ENCODE peak calls at places on chromosomes 13 and 19, in seven cellular contexts. One of them, this sample, is unnamed.

GRCh38 chr13:75715598-75716523 is 79.7 kb downstream of the LMO7 start:
- DNase-seq in H1: no peak
- DNase-seq in WTC11: no peak
- DNase-seq in K562: no peak
- DNase-seq in A549: no peak
- DNase-seq in HepG2: no peak
- DNase-seq in SK-N-SH: no peak
- DNase-seq in this sample: peak

GRCh38 chr19:6099633-6100032 is 10.7 kb downstream of the RFX2 start:
- DNase-seq in A549: no peak
- DNase-seq in H1: no peak
- DNase-seq in K562: no peak
- DNase-seq in SK-N-SH: no peak
- DNase-seq in HepG2: no peak
- DNase-seq in WTC11: no peak
- DNase-seq in this sample: no peak

GRCh38 chr19:33394006-33394722 is 20.7 kb downstream of the CEBPG start:
- DNase-seq in K562: no peak
- DNase-seq in A549: no peak
- DNase-seq in H1: no peak
- DNase-seq in HepG2: peak
- DNase-seq in SK-N-SH: no peak
- DNase-seq in WTC11: no peak
- DNase-seq in this sample: no peak

GRCh38 chr13:93882086-93882651 is 597.3 kb downstream of the DCT start:
- DNase-seq in A549: no peak
- DNase-seq in H1: no peak
- DNase-seq in SK-N-SH: no peak
- DNase-seq in WTC11: no peak
- DNase-seq in HepG2: no peak
- DNase-seq in K562: no peak
- DNase-seq in this sample: no peak

GRCh38 chr19:9498183-9498902 is at the start of gene ZNF560:
- DNase-seq in WTC11: peak
- DNase-seq in HepG2: no peak
- DNase-seq in H1: peak
- DNase-seq in K562: peak
- DNase-seq in SK-N-SH: peak
- DNase-seq in A549: no peak
- DNase-seq in this sample: no peak

GRCh38 chr19:16022251-16022650 is 54.0 kb upstream of the TPM4 start:
- DNase-seq in H1: no peak
- DNase-seq in K562: no peak
- DNase-seq in SK-N-SH: no peak
- DNase-seq in HepG2: no peak
- DNase-seq in A549: no peak
- DNase-seq in WTC11: no peak
- DNase-seq in this sample: no peak

GRCh38 chr13:62564770-62565169 is 1149.1 kb upstream of the PCDH20 start:
- DNase-seq in WTC11: no peak
- DNase-seq in SK-N-SH: no peak
- DNase-seq in K562: no peak
- DNase-seq in H1: no peak
- DNase-seq in A549: no peak
- DNase-seq in HepG2: no peak
- DNase-seq in this sample: no peak

GRCh38 chr19:1074512-1075283 is 7.7 kb downstream of the ARHGAP45 start:
- DNase-seq in H1: no peak
- DNase-seq in HepG2: no peak
- DNase-seq in SK-N-SH: peak
- DNase-seq in WTC11: no peak
- DNase-seq in K562: peak
- DNase-seq in A549: peak
- DNase-seq in this sample: no peak

GRCh38 chr13:69168436-69168835 is 939.2 kb upstream of the ATXN8OS start:
- DNase-seq in SK-N-SH: no peak
- DNase-seq in WTC11: no peak
- DNase-seq in H1: no peak
- DNase-seq in HepG2: no peak
- DNase-seq in K562: no peak
- DNase-seq in A549: no peak
- DNase-seq in this sample: no peak

GRCh38 chr13:105442941-105443340 is 1092.5 kb downstream of the EFNB2 start:
- DNase-seq in SK-N-SH: no peak
- DNase-seq in A549: peak
- DNase-seq in H1: no peak
- DNase-seq in HepG2: no peak
- DNase-seq in K562: no peak
- DNase-seq in WTC11: no peak
- DNase-seq in this sample: peak

DNA sequence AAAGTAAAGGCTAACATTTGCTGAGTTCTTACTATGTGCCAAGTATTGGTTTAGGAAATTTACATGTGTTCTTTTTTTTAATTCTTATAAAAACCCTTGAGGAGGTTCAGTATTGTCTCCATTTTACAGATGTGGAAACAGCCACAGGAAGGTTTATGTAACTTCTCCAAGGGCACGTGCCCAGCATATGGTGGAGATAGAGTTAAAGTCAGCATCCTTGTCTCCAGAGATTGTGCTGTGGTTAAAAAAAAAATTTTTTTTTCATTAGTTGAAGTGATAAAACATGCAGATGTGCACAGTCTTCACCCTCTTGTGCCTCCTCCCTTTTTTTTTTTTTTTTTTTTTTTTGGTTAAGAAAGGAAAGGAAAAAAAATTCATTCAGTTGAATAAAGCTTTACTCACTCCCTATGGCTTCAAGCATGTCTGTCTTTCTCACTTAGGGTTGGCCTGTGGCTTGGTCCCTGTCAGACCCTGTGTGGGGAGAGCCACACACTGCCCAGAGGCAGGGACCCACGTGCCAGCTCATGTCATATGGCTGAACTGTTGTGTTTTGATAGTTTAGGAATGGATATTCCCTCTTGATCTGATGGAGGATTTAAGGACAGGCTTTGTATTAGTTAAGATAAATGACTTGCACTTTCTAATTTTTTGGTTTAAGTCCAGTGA is 19.2 kb downstream of the RNASEH2B start:
- DNase-seq in A549: no peak
- DNase-seq in HepG2: no peak
- DNase-seq in H1: no peak
- DNase-seq in WTC11: no peak
- DNase-seq in SK-N-SH: no peak
- DNase-seq in K562: no peak
- DNase-seq in this sample: no peak
- TF ChIP-seq MAX in A549: no peak
- TF ChIP-seq MAX in HepG2: no peak
- TF ChIP-seq MAX in H1: no peak
- TF ChIP-seq MAX in WTC11: no peak
- TF ChIP-seq MAX in SK-N-SH: no peak
- TF ChIP-seq MAX in K562: no peak
- TF ChIP-seq MAX in this sample: no peak

DNA sequence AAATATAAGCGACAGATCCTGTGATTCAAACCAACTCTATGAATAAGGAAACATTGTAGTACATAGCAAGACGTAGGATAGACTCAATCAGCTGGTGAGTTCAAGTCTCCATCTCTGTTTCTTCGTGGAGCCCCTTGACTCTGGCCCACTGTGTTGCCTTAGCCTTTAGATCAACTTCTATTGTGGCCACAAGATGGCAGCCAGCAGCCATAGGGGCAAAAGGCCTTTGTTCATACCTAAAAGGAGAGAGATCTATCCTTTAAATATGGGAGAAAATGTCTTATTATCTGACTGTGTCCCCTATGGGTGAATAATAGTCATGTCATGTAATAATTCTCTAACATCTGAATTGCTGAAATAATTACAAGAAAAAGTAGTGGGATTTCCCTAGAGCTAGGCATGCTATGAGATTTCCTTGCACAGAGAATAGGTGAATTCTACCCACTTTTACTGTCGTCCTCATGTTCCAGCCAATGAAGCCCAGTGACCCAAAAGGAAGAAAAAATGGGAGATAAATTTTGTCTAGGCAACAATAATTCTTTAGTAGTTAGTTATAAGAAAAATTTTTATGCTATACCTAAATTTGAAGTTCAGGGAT is 129.4 kb downstream of the PCDH20 start:
- DNase-seq in K562: peak
- DNase-seq in A549: no peak
- DNase-seq in WTC11: peak
- DNase-seq in HepG2: peak
- DNase-seq in H1: peak
- DNase-seq in SK-N-SH: peak
- DNase-seq in this sample: no peak
- TF ChIP-seq MAX in K562: no peak
- TF ChIP-seq MAX in A549: no peak
- TF ChIP-seq MAX in WTC11: no peak
- TF ChIP-seq MAX in HepG2: no peak
- TF ChIP-seq MAX in H1: no peak
- TF ChIP-seq MAX in SK-N-SH: no peak
- TF ChIP-seq MAX in this sample: no peak

DNA sequence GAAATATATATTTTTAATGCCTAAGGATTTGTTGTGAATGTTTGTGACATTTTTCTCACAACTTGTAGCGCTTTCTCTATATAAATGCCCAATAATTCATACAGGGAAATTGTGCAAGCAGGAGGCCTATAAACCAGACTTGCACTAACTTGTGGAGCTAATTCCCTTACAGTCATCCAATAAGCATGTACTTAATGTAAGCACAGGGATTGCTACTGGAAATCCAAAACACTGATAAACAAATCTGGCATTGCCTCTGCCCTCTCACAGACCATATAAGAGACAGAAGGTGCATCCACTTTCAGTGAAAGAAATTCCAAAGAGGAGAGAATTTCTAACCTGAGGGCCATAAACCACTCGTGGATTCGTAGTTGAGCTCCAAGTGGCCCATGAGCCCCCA is 518.8 kb downstream of the MYO16 start:
- DNase-seq in K562: no peak
- DNase-seq in SK-N-SH: no peak
- DNase-seq in A549: no peak
- DNase-seq in H1: no peak
- DNase-seq in HepG2: no peak
- DNase-seq in WTC11: no peak
- DNase-seq in this sample: no peak
- TF ChIP-seq MAX in K562: no peak
- TF ChIP-seq MAX in SK-N-SH: no peak
- TF ChIP-seq MAX in A549: no peak
- TF ChIP-seq MAX in H1: no peak
- TF ChIP-seq MAX in HepG2: no peak
- TF ChIP-seq MAX in WTC11: no peak
- TF ChIP-seq MAX in this sample: no peak

GRCh38 chr19:11063434-11063833 is 25.8 kb upstream of the LDLR start:
- DNase-seq in HepG2: no peak
- DNase-seq in H1: no peak
- DNase-seq in K562: no peak
- DNase-seq in A549: no peak
- DNase-seq in SK-N-SH: no peak
- DNase-seq in WTC11: no peak
- DNase-seq in this sample: no peak
- TF ChIP-seq MAX in HepG2: no peak
- TF ChIP-seq MAX in H1: no peak
- TF ChIP-seq MAX in K562: no peak
- TF ChIP-seq MAX in A549: no peak
- TF ChIP-seq MAX in SK-N-SH: no peak
- TF ChIP-seq MAX in WTC11: no peak
- TF ChIP-seq MAX in this sample: no peak

GRCh38 chr19:51690359-51691121 is 2.6 kb upstream of the SPACA6 start:
- DNase-seq in K562: peak
- DNase-seq in H1: peak
- DNase-seq in SK-N-SH: peak
- DNase-seq in HepG2: no peak
- DNase-seq in WTC11: peak
- DNase-seq in A549: peak
- DNase-seq in this sample: peak

GRCh38 chr19:51691122-51692064 is 1.7 kb upstream of the SPACA6 start:
- DNase-seq in HepG2: no peak
- DNase-seq in WTC11: peak
- DNase-seq in K562: no peak
- DNase-seq in A549: no peak
- DNase-seq in H1: no peak
- DNase-seq in SK-N-SH: peak
- DNase-seq in this sample: no peak

GRCh38 chr19:51693819-51694218 is 689 bp downstream of the SPACA6 start:
- DNase-seq in K562: no peak
- DNase-seq in A549: no peak
- DNase-seq in WTC11: no peak
- DNase-seq in SK-N-SH: no peak
- DNase-seq in H1: no peak
- DNase-seq in HepG2: no peak
- DNase-seq in this sample: no peak

GRCh38 chr19:51693246-51693645 is at the start of gene SPACA6:
- DNase-seq in A549: no peak
- DNase-seq in HepG2: no peak
- DNase-seq in WTC11: no peak
- DNase-seq in SK-N-SH: peak
- DNase-seq in K562: no peak
- DNase-seq in H1: no peak
- DNase-seq in this sample: no peak

DNA sequence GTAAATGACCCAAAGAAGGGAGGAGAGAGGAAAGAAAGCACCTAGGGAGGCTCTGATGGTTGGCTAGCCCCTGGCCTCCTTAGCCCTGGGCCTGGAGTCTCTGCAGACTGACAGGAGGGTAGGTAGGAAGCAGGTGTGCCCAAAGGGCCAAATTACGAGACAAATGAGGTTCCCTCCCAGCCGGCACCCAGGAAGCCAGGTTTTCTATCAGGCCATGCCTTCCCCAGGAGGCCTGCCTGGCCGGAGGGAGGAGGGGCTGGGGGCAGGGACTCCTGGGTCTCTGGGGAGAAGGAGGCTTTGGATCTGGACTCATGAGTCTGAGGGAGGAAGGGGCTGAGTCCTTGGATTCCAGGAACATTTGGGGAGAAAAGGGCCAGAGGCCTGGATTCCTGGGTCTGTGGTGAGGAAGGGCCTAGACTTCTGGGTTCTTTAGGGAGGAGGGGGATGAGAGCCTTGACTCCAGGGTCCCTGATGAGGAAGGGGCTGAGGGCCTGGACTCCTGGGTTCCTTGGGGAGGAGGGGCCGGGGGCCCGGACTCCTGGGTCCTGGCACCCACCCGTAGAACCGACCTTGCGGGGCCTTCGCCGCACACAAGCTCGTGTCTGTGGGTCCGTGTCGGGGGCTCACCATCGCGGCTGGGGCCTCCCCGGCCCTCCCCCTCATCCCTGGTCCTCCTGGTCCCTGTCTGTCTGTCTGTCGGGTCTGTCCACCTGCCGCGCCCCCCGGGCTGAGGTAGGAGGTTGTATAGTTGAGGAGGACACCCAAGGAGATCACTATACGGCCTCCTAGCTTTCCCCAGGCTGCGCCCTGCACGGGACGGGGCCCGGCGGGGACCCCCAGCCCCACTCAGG is 840 bp upstream of the SPACA6 start:
- DNase-seq in K562: no peak
- DNase-seq in SK-N-SH: peak
- DNase-seq in HepG2: no peak
- DNase-seq in WTC11: no peak
- DNase-seq in H1: no peak
- DNase-seq in A549: no peak
- DNase-seq in this sample: no peak
- TF ChIP-seq MAX in K562: no peak
- TF ChIP-seq MAX in SK-N-SH: no peak
- TF ChIP-seq MAX in HepG2: no peak
- TF ChIP-seq MAX in WTC11: no peak
- TF ChIP-seq MAX in H1: no peak
- TF ChIP-seq MAX in A549: no peak
- TF ChIP-seq MAX in this sample: no peak

GRCh38 chr13:28181413-28181812 is 43.1 kb downstream of the PAN3 start:
- DNase-seq in HepG2: no peak
- DNase-seq in K562: no peak
- DNase-seq in A549: no peak
- DNase-seq in WTC11: no peak
- DNase-seq in SK-N-SH: no peak
- DNase-seq in H1: no peak
- DNase-seq in this sample: peak
- TF ChIP-seq MAX in HepG2: no peak
- TF ChIP-seq MAX in K562: no peak
- TF ChIP-seq MAX in A549: no peak
- TF ChIP-seq MAX in WTC11: no peak
- TF ChIP-seq MAX in SK-N-SH: no peak
- TF ChIP-seq MAX in H1: no peak
- TF ChIP-seq MAX in this sample: no peak